ENCODE peak calls at places on chromosomes 12 and 14, in seven cellular contexts. Q is breast epithelium, T is adrenal gland, Z is endodermal cell, S is IMR-90, J is neural progenitor cell, G is A549. B is an unnamed sample. For H3K9me3, the result is how much of the 10 kb centered on the place peaks cover.

GRCh38 chr14:70655110-70655826 is 13.6 kb downstream of the TTC9 start:
- DNase-seq in Z (peak), J (no peak), Q (no peak), G (no peak), S (no peak), T (no peak), B (peak)

GRCh38 chr14:93984987-93985410 is 8.6 kb upstream of the ASB2 start:
- DNase-seq in G (peak), T (peak), S (peak), Z (peak), J (peak), Q (no peak), B (peak)

GRCh38 chr14:70098257-70098809 is 90.4 kb downstream of the SLC8A3 start:
- DNase-seq in G (no peak), J (no peak), Q (no peak), S (no peak), T (peak), Z (no peak), B (no peak)

GRCh38 chr12:44654641-44655625 is 221.2 kb downstream of the NELL2 start:
- DNase-seq in G (no peak), J (peak), T (no peak), Z (peak), S (no peak), Q (no peak), B (peak)

GRCh38 chr12:49824886-49825285 is 3.3 kb downstream of the NCKAP5L start:
- DNase-seq in Z (no peak), Q (no peak), T (peak), J (no peak), G (no peak), S (peak), B (no peak)

GRCh38 chr14:68623828-68624227 is 169.0 kb downstream of the ZFP36L1 start:
- DNase-seq in G (no peak), Z (no peak), Q (no peak), T (no peak), S (no peak), J (no peak), B (no peak)

GRCh38 chr14:101250948-101251811 is 310.1 kb upstream of the DIO3 start:
- DNase-seq in Z (peak), G (no peak), T (no peak), S (no peak), J (no peak), Q (no peak), B (no peak)

GRCh38 chr14:104376202-104377140 is 203.1 kb upstream of the C14orf180 start:
- DNase-seq in S (no peak), Q (no peak), J (no peak), T (no peak), Z (no peak), G (no peak), B (no peak)

GRCh38 chr12:85279449-85280137 is 427 bp upstream of the ALX1 start:
- DNase-seq in J (peak), S (no peak), Z (peak), T (no peak), G (no peak), Q (peak), B (no peak)

GRCh38 chr12:31522607-31523006 is 68.3 kb downstream of the DENND5B start:
- DNase-seq in G (no peak), T (no peak), J (no peak), S (no peak), Z (no peak), Q (no peak), B (no peak)

GRCh38 chr14:19900999-19901398 is 19.4 kb upstream of the OR4K5 start:
- DNase-seq in Z (no peak), S (no peak), J (no peak), Q (no peak), G (no peak), T (no peak), B (no peak)
- H3K9me3 ChIP-seq in Z (half or more), S (under half), J (half or more), Q (under half), G (under half), T (under half), B (half or more)

DNA sequence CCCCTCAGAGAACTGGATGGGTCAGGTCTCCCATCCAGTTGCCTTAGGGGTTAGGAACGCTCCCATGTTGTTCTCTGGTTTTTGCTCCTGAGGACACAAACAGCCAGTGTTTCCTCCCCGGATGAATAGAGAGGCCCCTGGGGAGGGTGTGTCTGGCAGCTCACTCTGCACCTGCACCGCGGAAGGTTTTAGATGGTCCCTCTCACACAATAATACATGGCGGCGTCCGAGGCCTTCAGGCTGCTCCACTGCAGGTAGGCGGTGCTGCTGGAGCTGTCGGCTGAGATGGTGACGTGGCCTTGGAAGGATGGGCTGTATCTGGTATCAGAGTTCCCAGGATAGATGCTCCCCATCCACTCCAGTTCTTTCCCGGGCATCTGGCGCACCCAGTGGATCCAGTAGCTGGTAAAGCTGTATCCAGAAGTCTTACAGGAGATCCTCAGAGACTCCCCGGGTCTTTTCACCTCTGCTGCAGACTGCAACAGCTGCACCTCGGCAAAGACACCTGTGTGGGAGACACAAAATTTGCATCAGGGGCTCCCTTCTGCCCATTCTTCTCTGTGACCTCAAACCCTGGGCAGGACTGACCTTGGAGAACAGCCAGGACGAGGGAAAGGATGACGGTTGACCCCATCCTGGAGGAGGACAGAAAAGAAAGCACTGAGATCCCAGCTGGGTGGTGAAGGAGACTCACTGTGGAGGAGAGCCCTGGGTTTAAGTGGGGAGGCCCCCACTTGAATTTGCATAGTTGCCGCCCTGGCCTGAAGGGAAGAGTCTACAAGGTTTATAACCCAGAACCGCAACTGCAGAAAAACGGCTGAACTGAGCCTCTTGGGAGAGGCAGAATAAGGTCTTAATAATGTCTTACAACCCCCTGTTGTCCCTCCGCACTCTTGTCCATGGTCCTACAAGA is 1324.8 kb downstream of the TMEM121 start:
- DNase-seq in G (no peak), Q (no peak), J (no peak), T (no peak), S (no peak), Z (no peak), B (peak)
- H3K4me3 ChIP-seq in G (no peak), Q (no peak), J (no peak), T (no peak), S (no peak), Z (peak), B (peak)

DNA sequence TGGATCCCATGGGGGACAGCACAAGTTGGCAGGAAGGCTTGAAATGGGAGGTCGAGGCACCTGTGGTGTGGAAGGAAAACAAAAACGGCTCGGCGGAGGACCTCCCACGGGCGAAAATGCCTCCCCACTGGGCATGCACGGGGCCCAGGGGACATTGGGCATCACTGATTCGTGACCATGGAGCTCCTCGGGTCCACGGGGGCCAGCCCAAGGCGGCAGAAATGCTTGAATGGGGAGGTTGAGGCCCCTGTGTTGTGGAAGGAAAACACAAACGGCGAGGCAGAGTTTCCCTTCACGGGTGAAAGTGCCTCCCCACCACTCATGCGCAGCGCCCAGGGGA is 376.0 kb downstream of the ALG10 start:
- DNase-seq in G (no peak), S (no peak), T (no peak), Q (peak), Z (no peak), J (no peak), B (no peak)
- H3K9me3 ChIP-seq in G (under half), S (half or more), T (under half), Q (half or more), Z (under half), J (under half), B (under half)

GRCh38 chr12:48159976-48160525 is 2.7 kb upstream of the ASB8 start:
- DNase-seq in T (no peak), S (peak), Z (no peak), Q (no peak), G (no peak), J (no peak), B (no peak)

GRCh38 chr12:48156648-48157015 is 683 bp downstream of the ASB8 start:
- DNase-seq in T (no peak), J (no peak), S (peak), Z (no peak), G (no peak), Q (no peak), B (no peak)

GRCh38 chr12:48157016-48157888 is at the start of gene ASB8:
- DNase-seq in S (peak), Z (peak), T (peak), Q (peak), J (peak), G (peak), B (peak)

GRCh38 chr12:48160807-48161206 is 3.5 kb upstream of the ASB8 start:
- DNase-seq in J (no peak), G (no peak), S (no peak), T (peak), Z (no peak), Q (no peak), B (peak)

DNA sequence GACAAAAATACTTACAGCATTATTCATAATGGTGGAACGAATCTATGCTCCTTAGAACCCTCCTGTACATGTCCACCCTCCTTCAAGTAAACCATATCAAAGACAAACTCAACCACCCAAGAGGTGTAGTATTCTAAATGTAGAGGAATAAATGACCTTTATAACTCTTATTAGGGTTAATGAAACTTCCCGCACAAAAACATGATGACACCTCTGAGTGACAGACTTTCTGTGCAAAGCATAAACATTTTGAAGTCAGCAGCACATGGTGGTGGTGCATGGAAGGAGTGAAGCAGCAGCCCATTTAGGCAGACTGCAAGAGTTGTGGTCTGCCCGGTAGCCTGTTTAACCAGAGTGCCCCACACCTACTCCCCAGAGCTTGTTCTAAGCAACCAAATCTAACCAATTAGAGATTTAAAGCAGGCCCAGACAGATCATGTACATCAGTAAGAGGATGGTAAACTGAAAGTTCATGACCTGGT is 615 bp upstream of the ASB8 start:
- DNase-seq in Q (no peak), J (no peak), S (no peak), Z (peak), G (no peak), T (no peak), B (no peak)
- H3K4me3 ChIP-seq in Q (peak), J (peak), S (peak), Z (peak), G (peak), T (peak), B (peak)

DNA sequence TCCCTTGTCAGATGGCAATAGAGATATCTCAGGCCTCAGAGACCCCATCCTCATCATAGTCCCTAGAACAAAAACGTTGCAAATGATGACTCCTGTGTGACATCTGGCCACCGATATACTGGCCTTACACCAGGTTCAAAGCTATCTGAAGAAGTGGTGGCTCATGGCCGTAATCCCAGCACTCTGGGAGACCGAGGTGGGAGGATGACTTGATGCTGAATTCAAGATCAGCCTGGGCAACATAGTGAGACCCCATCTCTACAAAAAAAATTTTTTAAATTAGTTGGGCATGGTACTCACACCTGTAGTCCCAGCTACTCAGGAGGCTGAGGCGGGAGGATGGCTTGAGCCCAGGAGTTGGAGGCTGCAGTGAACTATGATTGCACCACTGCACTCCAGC is 13.1 kb downstream of the CAMKK2 start:
- DNase-seq in Q (no peak), Z (no peak), S (no peak), J (no peak), T (no peak), G (no peak), B (no peak)
- H3K9me3 ChIP-seq in Q (under half), Z (under half), S (under half), J (under half), T (under half), G (under half), B (under half)

DNA sequence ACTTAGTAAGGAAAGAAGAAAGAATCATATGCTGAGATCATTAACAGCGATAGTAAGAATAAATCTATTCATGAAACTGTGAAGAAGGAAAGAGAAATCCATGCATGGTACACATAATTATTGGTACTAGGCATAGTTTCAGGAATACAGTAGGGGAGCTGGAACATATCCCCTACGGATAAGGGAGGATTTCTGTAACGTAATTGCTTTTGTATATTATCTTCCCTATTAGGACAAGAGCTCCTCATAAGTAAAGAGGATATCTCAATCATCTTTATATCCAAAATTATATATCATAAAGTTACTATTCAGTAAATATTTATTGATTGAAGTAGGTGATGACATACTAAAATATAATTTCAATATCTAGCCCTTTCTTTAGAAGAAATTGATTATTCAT is 22.9 kb downstream of the SYT1 start:
- DNase-seq in G (no peak), S (no peak), J (no peak), Z (no peak), T (no peak), Q (no peak), B (no peak)
- H3K4me3 ChIP-seq in G (peak), S (no peak), J (no peak), Z (no peak), T (no peak), Q (no peak), B (no peak)

GRCh38 chr12:117494833-117495714 is 133.6 kb upstream of the NOS1 start:
- DNase-seq in T (no peak), G (no peak), Z (peak), J (peak), Q (no peak), S (no peak), B (no peak)
- H3K9me3 ChIP-seq in T (under half), G (under half), Z (under half), J (under half), Q (under half), S (under half), B (under half)